ENCODE peak calls at places on chromosome 16, in eight cellular contexts. Z is neuronal stem cell, M is IMR-90, O is neural progenitor cell, R is iPS DF 6.9, Q is hepatocyte, D is SJSA1, K is body of pancreas. E is an unnamed sample.

GRCh38 chr16:62805221-62805857 is 769.1 kb upstream of the CDH8 start:
- DNase-seq in K (no peak), D (no peak), O (no peak), R (no peak), M (no peak), Q (no peak), Z (no peak), E (no peak)

GRCh38 chr16:66189951-66190350 is 176.5 kb upstream of the CDH5 start:
- DNase-seq in K (peak; percentile 11), R (no peak), Q (no peak), Z (no peak), M (peak; percentile 92), D (peak; percentile 92), O (no peak), E (no peak)

GRCh38 chr16:25750489-25750888 is 58.7 kb downstream of the HS3ST4 start:
- DNase-seq in Q (no peak), M (no peak), Z (no peak), O (no peak), K (no peak), R (no peak), D (no peak), E (no peak)

GRCh38 chr16:31695667-31696066 is 168.0 kb downstream of the AHSP start:
- DNase-seq in R (no peak), D (no peak), O (no peak), M (no peak), Q (no peak), K (no peak), Z (no peak), E (no peak)

GRCh38 chr16:14321542-14321941 is 250.4 kb downstream of the MRTFB start:
- DNase-seq in M (no peak), K (peak; percentile 94), Q (no peak), R (no peak), O (no peak), Z (no peak), D (no peak), E (no peak)

GRCh38 chr16:27547134-27547533 is 2.6 kb downstream of the GTF3C1 start:
- DNase-seq in M (peak; percentile 79), O (no peak), Q (peak; percentile 55), Z (no peak), K (peak; percentile 29), R (no peak), D (no peak), E (no peak)

GRCh38 chr16:17224859-17225258 is 245.9 kb downstream of the XYLT1 start:
- DNase-seq in O (no peak), R (no peak), D (no peak), Z (no peak), Q (peak; percentile 14), M (peak; percentile 82), K (peak; percentile 89), E (no peak)

GRCh38 chr16:53651357-53651756 is 52.3 kb downstream of the RPGRIP1L start:
- DNase-seq in Q (no peak), D (no peak), Z (no peak), M (no peak), R (peak; percentile 5), K (no peak), O (peak; percentile 45), E (no peak)

GRCh38 chr16:29862884-29863668 is at the start of gene CDIPT:
- DNase-seq in M (peak; percentile 97), D (peak; percentile 99), Q (peak; percentile 97), K (peak; percentile 97), O (peak; percentile 98), Z (peak; percentile 97), R (peak; percentile 97), E (peak; percentile 86)
- H3K9me3 ChIP-seq in M (no peaks in the 10 kb centered on the region), D (no peaks in the 10 kb centered on the region), Q (no peaks in the 10 kb centered on the region), K (no peaks in the 10 kb centered on the region), O (no peaks in the 10 kb centered on the region), Z (no peaks in the 10 kb centered on the region), R (no peaks in the 10 kb centered on the region), E (no peaks in the 10 kb centered on the region)

GRCh38 chr16:59645194-59645593 is 911.1 kb upstream of the GOT2 start:
- DNase-seq in D (no peak), K (no peak), R (no peak), Z (no peak), M (no peak), Q (no peak), O (no peak), E (no peak)
- H3K9me3 ChIP-seq in D (no peaks in the 10 kb centered on the region), K (no peaks in the 10 kb centered on the region), R (no peaks in the 10 kb centered on the region), Z (no peaks in the 10 kb centered on the region), M (peaks cover 2% of the 10 kb centered on the region), Q (no peaks in the 10 kb centered on the region), O (peaks cover 3% of the 10 kb centered on the region), E (no peaks in the 10 kb centered on the region)

GRCh38 chr16:75745242-75745641 is 19.0 kb upstream of the CPHXL start:
- DNase-seq in M (no peak), Q (no peak), K (no peak), Z (no peak), D (no peak), O (no peak), R (no peak), E (no peak)
- H3K9me3 ChIP-seq in M (peaks cover 9% of the 10 kb centered on the region), Q (no peaks in the 10 kb centered on the region), K (no peaks in the 10 kb centered on the region), Z (peaks cover 4% of the 10 kb centered on the region), D (peaks cover 12% of the 10 kb centered on the region), O (peaks cover 30% of the 10 kb centered on the region), R (peaks cover 2% of the 10 kb centered on the region), E (no peaks in the 10 kb centered on the region)

DNA sequence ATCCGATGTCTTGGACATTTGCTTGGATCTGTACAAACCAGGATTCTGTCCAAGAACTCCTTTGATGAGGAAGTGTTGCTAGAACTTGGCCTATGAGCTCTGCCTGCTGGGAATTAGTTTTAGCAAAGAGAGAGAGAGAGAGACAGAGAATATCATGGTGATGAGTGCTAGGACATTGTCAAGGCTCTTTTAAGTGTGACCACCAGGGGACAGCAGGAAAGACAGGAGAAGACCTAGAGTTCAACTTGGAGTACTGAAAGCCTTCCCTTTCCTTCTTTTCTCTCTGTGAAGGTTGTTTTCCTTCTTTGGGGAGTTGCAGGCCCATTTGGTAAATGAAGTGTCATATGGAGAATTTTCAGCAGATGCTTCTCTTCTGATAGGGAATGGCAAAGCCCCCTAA is 389.2 kb upstream of the HSBP1 start:
- DNase-seq in O (no peak), Q (no peak), Z (no peak), D (no peak), M (no peak), K (no peak), R (no peak), E (no peak)
- H3K9me3 ChIP-seq in O (no peaks in the 10 kb centered on the region), Q (no peaks in the 10 kb centered on the region), Z (no peaks in the 10 kb centered on the region), D (no peaks in the 10 kb centered on the region), M (no peaks in the 10 kb centered on the region), K (no peaks in the 10 kb centered on the region), R (no peaks in the 10 kb centered on the region), E (no peaks in the 10 kb centered on the region)

DNA sequence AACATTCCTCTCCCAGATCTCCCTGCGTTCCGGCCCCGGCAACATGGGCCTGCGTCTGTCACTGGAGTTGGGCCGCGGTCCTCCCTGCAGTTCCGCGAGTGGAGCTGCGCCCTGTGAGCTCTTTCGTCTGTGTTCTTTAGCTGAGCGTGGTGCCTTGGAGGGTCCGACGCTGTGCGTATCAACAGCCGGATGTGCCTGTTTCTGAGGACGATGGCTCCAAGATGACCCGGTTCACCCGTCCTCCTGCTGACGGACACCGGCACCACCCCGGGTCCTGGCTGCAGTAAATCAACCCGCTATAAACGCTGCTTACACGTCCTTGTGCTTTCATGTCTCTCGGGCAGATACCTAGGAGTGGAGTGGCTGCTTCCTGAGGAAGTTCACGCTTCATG is 44.8 kb upstream of the GNG13 start:
- DNase-seq in R (no peak), D (no peak), Z (no peak), M (no peak), Q (no peak), O (no peak), K (no peak), E (no peak)
- H3K9me3 ChIP-seq in R (peaks cover 2% of the 10 kb centered on the region), D (peaks cover 18% of the 10 kb centered on the region), Z (peaks cover 22% of the 10 kb centered on the region), M (peaks cover 29% of the 10 kb centered on the region), Q (no peaks in the 10 kb centered on the region), O (no peaks in the 10 kb centered on the region), K (no peaks in the 10 kb centered on the region), E (no peaks in the 10 kb centered on the region)

GRCh38 chr16:87638736-87639135 is 36.4 kb downstream of the JPH3 start:
- DNase-seq in M (no peak), R (no peak), D (no peak), O (no peak), K (no peak), Z (no peak), Q (no peak), E (no peak)

GRCh38 chr16:87642491-87642890 is 40.2 kb downstream of the JPH3 start:
- DNase-seq in Z (no peak), O (no peak), M (no peak), K (no peak), R (no peak), D (no peak), Q (no peak), E (no peak)

GRCh38 chr16:87644186-87644585 is 41.9 kb downstream of the JPH3 start:
- DNase-seq in Z (no peak), Q (no peak), M (no peak), D (no peak), O (no peak), K (no peak), R (no peak), E (no peak)

GRCh38 chr16:87644596-87644995 is 42.3 kb downstream of the JPH3 start:
- DNase-seq in M (no peak), Z (no peak), D (no peak), K (no peak), R (no peak), O (no peak), Q (no peak), E (no peak)

GRCh38 chr16:87641721-87642120 is 39.4 kb downstream of the JPH3 start:
- DNase-seq in Z (no peak), M (no peak), D (no peak), K (no peak), R (no peak), O (no peak), Q (no peak), E (no peak)
- H3K9me3 ChIP-seq in Z (peaks cover 2% of the 10 kb centered on the region), M (no peaks in the 10 kb centered on the region), D (no peaks in the 10 kb centered on the region), K (no peaks in the 10 kb centered on the region), R (no peaks in the 10 kb centered on the region), O (no peaks in the 10 kb centered on the region), Q (no peaks in the 10 kb centered on the region), E (no peaks in the 10 kb centered on the region)

GRCh38 chr16:540645-541340 is 13.3 kb downstream of the CAPN15 start:
- DNase-seq in Q (no peak), O (no peak), R (no peak), D (no peak), Z (no peak), M (no peak), K (peak; percentile 76), E (no peak)
- H3K9me3 ChIP-seq in Q (no peaks in the 10 kb centered on the region), O (no peaks in the 10 kb centered on the region), R (no peaks in the 10 kb centered on the region), D (no peaks in the 10 kb centered on the region), Z (peaks cover 2% of the 10 kb centered on the region), M (no peaks in the 10 kb centered on the region), K (no peaks in the 10 kb centered on the region), E (no peaks in the 10 kb centered on the region)

DNA sequence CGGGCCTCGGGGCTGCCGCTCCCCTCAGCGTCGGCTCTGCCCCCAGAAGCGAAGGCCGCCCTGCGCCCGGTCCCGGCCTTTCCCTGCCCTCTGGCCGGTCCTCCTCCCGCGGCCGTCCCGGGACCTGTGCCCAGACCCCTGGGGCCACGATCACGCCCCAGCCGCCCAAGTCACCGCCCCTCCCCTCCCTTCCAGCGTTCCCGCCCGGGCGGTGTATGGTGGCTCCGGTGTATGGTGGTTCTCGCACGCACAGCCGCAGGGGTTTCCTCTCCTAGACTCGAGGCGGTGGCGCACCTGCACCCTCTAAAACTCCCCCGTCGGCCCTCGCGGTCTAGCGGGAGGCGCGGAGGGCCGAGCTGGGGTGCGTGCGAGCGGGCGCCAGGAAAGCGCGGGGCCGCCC is 10.0 kb downstream of the TIGD7 start:
- DNase-seq in O (no peak), M (no peak), K (no peak), R (no peak), Z (no peak), Q (no peak), D (no peak), E (no peak)
- H3K9me3 ChIP-seq in O (peaks cover 19% of the 10 kb centered on the region), M (peaks cover 62% of the 10 kb centered on the region), K (no peaks in the 10 kb centered on the region), R (peaks cover 6% of the 10 kb centered on the region), Z (peaks cover 47% of the 10 kb centered on the region), Q (peaks cover 41% of the 10 kb centered on the region), D (peaks cover 47% of the 10 kb centered on the region), E (peaks cover 19% of the 10 kb centered on the region)